ENCODE peak calls at places on chromosomes 4 and X, in six cellular contexts. Z, R, E, K, M and J are unnamed samples.

GRCh38 chr4:136457577-136457976 is 1074.7 kb downstream of the PCDH18 start:
- DNase-seq in Z (no peak), R (no peak), E (no peak), K (no peak), M (no peak), J (no peak)

GRCh38 chrX:44785652-44786051 is 58.2 kb upstream of the DUSP21 start:
- DNase-seq in Z (no peak), R (no peak), E (no peak), K (no peak), M (peak; percentile 25), J (peak; percentile 25)

GRCh38 chrX:5644786-5645185 is 583.9 kb downstream of the NLGN4X start:
- DNase-seq in Z (no peak), R (no peak), E (no peak), K (no peak), M (no peak), J (no peak)

GRCh38 chr4:52957220-52957686 is 95.1 kb downstream of the RASL11B start:
- DNase-seq in Z (no peak), R (no peak), E (no peak), K (no peak), M (no peak), J (peak; percentile 31)

GRCh38 chrX:31223817-31224216 is 152.0 kb upstream of the FTHL17 start:
- DNase-seq in Z (no peak), R (no peak), E (peak; percentile 36), K (no peak), M (peak; percentile 68), J (peak; percentile 77)

GRCh38 chrX:10070714-10071436 is 85.9 kb upstream of the CLCN4 start:
- DNase-seq in Z (no peak), R (no peak), E (no peak), K (no peak), M (no peak), J (no peak)

GRCh38 chr4:77802406-77802805 is 16.8 kb downstream of the CNOT6L start:
- DNase-seq in Z (no peak), R (no peak), E (no peak), K (no peak), M (no peak), J (no peak)

GRCh38 chr4:15776871-15777648 is 1.1 kb upstream of the CD38 start:
- DNase-seq in Z (no peak), R (no peak), E (no peak), K (no peak), M (no peak), J (no peak)

GRCh38 chr4:177771645-177772044 is 329.4 kb upstream of the AGA start:
- DNase-seq in Z (no peak), R (no peak), E (no peak), K (no peak), M (no peak), J (no peak)

GRCh38 chr4:36013206-36013605 is 231.1 kb downstream of the ARAP2 start:
- DNase-seq in Z (no peak), R (no peak), E (no peak), K (no peak), M (no peak), J (peak; percentile 18)

GRCh38 chr4:95729596-95729995 is 110.3 kb upstream of the PDHA2 start:
- DNase-seq in Z (no peak), R (no peak), E (no peak), K (no peak), M (no peak), J (no peak)

GRCh38 chr4:74123065-74123728 is 24.2 kb upstream of the CXCL2 start:
- DNase-seq in Z (no peak), R (no peak), E (no peak), K (no peak), M (peak; percentile 92), J (peak; percentile 63)

GRCh38 chr4:77931452-77932135 is 69.0 kb downstream of the MRPL1 start:
- DNase-seq in Z (no peak), R (no peak), E (peak; percentile 88), K (no peak), M (peak; percentile 86), J (peak; percentile 64)

GRCh38 chrX:152652467-152652866 is 14.8 kb downstream of the GABRQ start:
- DNase-seq in Z (no peak), R (no peak), E (no peak), K (no peak), M (no peak), J (no peak)

GRCh38 chr4:36771411-36772153 is 473.0 kb upstream of the NWD2 start:
- DNase-seq in Z (no peak), R (no peak), E (no peak), K (no peak), M (no peak), J (no peak)

GRCh38 chr4:8282134-8282641 is 12.6 kb downstream of the HTRA3 start:
- DNase-seq in Z (peak; percentile 22), R (no peak), E (no peak), K (no peak), M (no peak), J (no peak)

GRCh38 chr4:139582044-139582443 is 26.0 kb upstream of the SETD7 start:
- DNase-seq in Z (no peak), R (no peak), E (no peak), K (no peak), M (no peak), J (peak; percentile 23)

GRCh38 chrX:103211012-103211715 is 3.7 kb upstream of the BEX4 start:
- DNase-seq in Z (peak; percentile 45), R (peak; percentile 28), E (peak; percentile 54), K (no peak), M (peak; percentile 60), J (peak; percentile 48)

GRCh38 chr4:139934336-139934735 is 219.6 kb downstream of the MAML3 start:
- DNase-seq in Z (no peak), R (no peak), E (no peak), K (no peak), M (no peak), J (peak; percentile 13)

GRCh38 chr4:130183796-130184195 is 1087.8 kb downstream of the C4orf33 start:
- DNase-seq in Z (no peak), R (no peak), E (no peak), K (no peak), M (no peak), J (no peak)

GRCh38 chrX:20026278-20026677 is 35.4 kb upstream of the BCLAF3 start:
- DNase-seq in Z (no peak), R (no peak), E (no peak), K (no peak), M (peak; percentile 24), J (peak; percentile 7)

GRCh38 chr4:88927420-88927819 is 129.6 kb downstream of the FAM13A start:
- DNase-seq in Z (no peak), R (no peak), E (no peak), K (no peak), M (no peak), J (no peak)

GRCh38 chr4:142112451-142112850 is 476.1 kb downstream of the IL15 start:
- DNase-seq in Z (no peak), R (no peak), E (peak; percentile 60), K (no peak), M (peak; percentile 75), J (peak; percentile 52)

GRCh38 chrX:11533211-11533651 is 132.5 kb downstream of the ARHGAP6 start:
- DNase-seq in Z (no peak), R (no peak), E (peak; percentile 67), K (no peak), M (peak; percentile 85), J (peak; percentile 75)

GRCh38 chrX:9825966-9826365 is 39.7 kb downstream of the SHROOM2 start:
- DNase-seq in Z (no peak), R (no peak), E (no peak), K (no peak), M (no peak), J (no peak)

GRCh38 chr4:150316332-150317205 is 238.3 kb downstream of the DCLK2 start:
- DNase-seq in Z (no peak), R (no peak), E (no peak), K (no peak), M (peak; percentile 26), J (no peak)

GRCh38 chr4:186726440-186727148 is 2.9 kb upstream of the FAT1 start:
- DNase-seq in Z (peak; percentile 73), R (no peak), E (peak; percentile 51), K (no peak), M (peak; percentile 79), J (peak; percentile 67)

GRCh38 chr4:48247142-48247877 is 22.3 kb downstream of the TEC start:
- DNase-seq in Z (no peak), R (no peak), E (no peak), K (no peak), M (peak; percentile 62), J (peak; percentile 17)

GRCh38 chr4:102612824-102613366 is 111.7 kb downstream of the NFKB1 start:
- DNase-seq in Z (no peak), R (peak; percentile 60), E (peak; percentile 56), K (no peak), M (no peak), J (no peak)

GRCh38 chrX:110210417-110211139 is 107.3 kb downstream of the AMMECR1 start:
- DNase-seq in Z (no peak), R (no peak), E (peak; percentile 72), K (no peak), M (peak; percentile 73), J (peak; percentile 85)

GRCh38 chr4:184506527-184507121 is 32.3 kb upstream of the IRF2 start:
- DNase-seq in Z (no peak), R (peak; percentile 60), E (no peak), K (no peak), M (no peak), J (peak; percentile 5)